ENCODE peak calls at places on chromosomes 1 and 21, in eight cellular contexts. G, F, R, N, L, C, B and I are unnamed samples.

GRCh38 chr21:44021064-44021463 is 9.0 kb downstream of the TRAPPC10 start:
- DNase-seq in F (no peak), N (no peak), L (no peak), C (no peak), G (no peak), R (no peak), B (no peak), I (no peak)

GRCh38 chr1:31576201-31576669 is at the start of gene TINAGL1:
- DNase-seq in B (no peak), N (peak; percentile 81), C (peak; percentile 35), L (no peak), R (no peak), G (no peak), F (no peak), I (no peak)

GRCh38 chr1:174964261-174964984 is 35.3 kb upstream of the CACYBP start:
- DNase-seq in N (no peak), G (no peak), F (peak; percentile 61), L (no peak), C (no peak), R (no peak), B (no peak), I (no peak)

GRCh38 chr1:206723500-206724472 is 39.1 kb downstream of the MAPKAPK2 start:
- DNase-seq in N (peak; percentile 64), B (no peak), F (peak; percentile 87), R (no peak), G (no peak), C (no peak), L (no peak), I (no peak)

GRCh38 chr1:201299968-201300367 is 16.7 kb downstream of the PKP1 start:
- DNase-seq in G (no peak), C (no peak), B (no peak), F (no peak), N (no peak), L (no peak), R (no peak), I (no peak)

GRCh38 chr1:216020743-216021345 is 402.4 kb downstream of the USH2A start:
- DNase-seq in N (no peak), L (no peak), G (no peak), R (no peak), F (no peak), B (no peak), C (no peak), I (no peak)

GRCh38 chr1:183515002-183515689 is 42.8 kb downstream of the SMG7 start:
- DNase-seq in B (no peak), F (peak; percentile 91), L (no peak), N (no peak), R (no peak), C (no peak), G (no peak), I (no peak)

GRCh38 chr1:88311907-88312306 is 372.2 kb upstream of the PKN2 start:
- DNase-seq in N (no peak), C (no peak), F (peak; percentile 3), L (no peak), B (no peak), R (no peak), G (no peak), I (peak; percentile 35)

GRCh38 chr1:161044535-161044907 is 1.3 kb downstream of the USF1 start:
- DNase-seq in R (no peak), F (no peak), B (no peak), L (no peak), N (no peak), C (no peak), G (no peak), I (no peak)

GRCh38 chr1:93051961-93052360 is 27.1 kb upstream of the MTF2 start:
- DNase-seq in L (no peak), G (no peak), R (no peak), N (no peak), B (no peak), F (no peak), C (no peak), I (no peak)

GRCh38 chr1:64823691-64824476 is 79.0 kb downstream of the RAVER2 start:
- DNase-seq in G (peak; percentile 14), F (peak; percentile 85), B (peak; percentile 44), L (no peak), C (no peak), R (peak; percentile 55), N (peak; percentile 54), I (peak; percentile 35)

GRCh38 chr1:53726009-53726600 is 12.9 kb downstream of the GLIS1 start:
- DNase-seq in B (no peak), N (no peak), G (no peak), R (no peak), C (no peak), F (no peak), L (no peak), I (no peak)

GRCh38 chr21:29649370-29649963 is 290.3 kb downstream of the GRIK1 start:
- DNase-seq in F (no peak), N (no peak), G (no peak), B (no peak), R (no peak), C (no peak), L (no peak), I (no peak)

GRCh38 chr1:147762233-147763024 is 2.0 kb upstream of the GJA5 start:
- DNase-seq in L (no peak), B (no peak), N (no peak), R (no peak), C (peak; percentile 47), G (no peak), F (no peak), I (no peak)

GRCh38 chr21:42878993-42879787 is at the start of gene WDR4:
- DNase-seq in B (peak; percentile 94), R (peak; percentile 93), N (peak; percentile 99), F (peak; percentile 98), G (peak; percentile 92), C (peak; percentile 98), L (peak; percentile 94), I (peak; percentile 99)

GRCh38 chr1:51733793-51734522 is 117.1 kb downstream of the OSBPL9 start:
- DNase-seq in G (peak; percentile 15), R (no peak), N (no peak), B (no peak), C (no peak), F (no peak), L (no peak), I (no peak)

GRCh38 chr21:42939581-42940413 is 14.4 kb upstream of the ERVH48-1 start:
- DNase-seq in B (no peak), L (no peak), G (no peak), R (peak; percentile 66), N (peak; percentile 9), F (peak; percentile 98), C (no peak), I (peak; percentile 69)

GRCh38 chr1:115654663-115655306 is 13.0 kb downstream of the VANGL1 start:
- DNase-seq in C (no peak), R (no peak), L (no peak), F (peak; percentile 8), N (peak; percentile 71), B (no peak), G (no peak), I (no peak)

GRCh38 chr1:101071470-101071886 is 45.9 kb upstream of the DPH5 start:
- DNase-seq in R (no peak), F (peak; percentile 49), B (no peak), G (no peak), C (no peak), N (no peak), L (no peak), I (no peak)

GRCh38 chr21:37380349-37381323 is 14.1 kb downstream of the DYRK1A start:
- DNase-seq in G (no peak), B (no peak), L (no peak), N (peak; percentile 19), R (no peak), C (no peak), F (no peak), I (no peak)

GRCh38 chr1:36988311-36988710 is 46.0 kb downstream of the GRIK3 start:
- DNase-seq in C (no peak), L (no peak), F (no peak), G (no peak), R (no peak), N (no peak), B (no peak), I (peak; percentile 11)

GRCh38 chr1:63917571-63918394 is 144.0 kb downstream of the ROR1 start:
- DNase-seq in N (peak; percentile 60), F (peak; percentile 53), G (no peak), R (no peak), B (no peak), C (no peak), L (no peak), I (no peak)

GRCh38 chr1:151596166-151596933 is 15.5 kb upstream of the SNX27 start:
- DNase-seq in G (no peak), R (no peak), F (peak; percentile 41), L (no peak), B (no peak), C (no peak), N (peak; percentile 26), I (peak; percentile 86)

GRCh38 chr1:67469431-67469830 is 39.2 kb upstream of the SERBP1 start:
- DNase-seq in R (no peak), N (no peak), C (no peak), G (no peak), L (no peak), F (no peak), B (no peak), I (no peak)

GRCh38 chr1:174789399-174789798 is 210.3 kb upstream of the CACYBP start:
- DNase-seq in N (no peak), C (no peak), G (no peak), R (no peak), F (peak; percentile 91), B (no peak), L (no peak), I (no peak)

GRCh38 chr1:232319106-232319505 is 310.8 kb downstream of the SIPA1L2 start:
- DNase-seq in B (no peak), C (no peak), G (no peak), N (peak; percentile 78), F (no peak), R (no peak), L (no peak), I (no peak)

GRCh38 chr1:173162601-173163000 is 44.5 kb downstream of the TNFSF4 start:
- DNase-seq in C (no peak), R (no peak), G (no peak), B (no peak), L (no peak), N (no peak), F (no peak), I (no peak)

GRCh38 chr1:116766616-116767469 is 12.6 kb downstream of the CD2 start:
- DNase-seq in C (no peak), N (no peak), L (no peak), R (no peak), G (no peak), F (no peak), B (no peak), I (no peak)

GRCh38 chr1:215786997-215787396 is 219.9 kb downstream of the KCTD3 start:
- DNase-seq in N (no peak), R (no peak), L (no peak), F (no peak), C (no peak), G (no peak), B (no peak), I (no peak)

GRCh38 chr1:207805841-207806421 is 54.1 kb downstream of the CD46 start:
- DNase-seq in G (no peak), N (peak; percentile 45), F (peak; percentile 99), R (peak; percentile 70), B (no peak), C (no peak), L (no peak), I (no peak)

GRCh38 chr1:180881806-180882509 is 30.7 kb upstream of the KIAA1614 start:
- DNase-seq in F (peak; percentile 52), R (no peak), N (peak; percentile 33), C (no peak), B (no peak), L (no peak), G (peak; percentile 14), I (peak; percentile 71)

GRCh38 chr1:36350659-36351171 is 27.3 kb upstream of the EVA1B start:
- DNase-seq in G (no peak), N (peak; percentile 30), F (peak; percentile 81), R (no peak), L (no peak), C (peak; percentile 52), B (no peak), I (no peak)

GRCh38 chr21:46636550-46637289 is 1.2 kb downstream of the PRMT2 start:
- DNase-seq in R (no peak), C (no peak), B (no peak), L (no peak), N (no peak), F (no peak), G (no peak), I (no peak)